ENCODE peak calls at places on chromosome 13, in eight cellular contexts. W is adrenal gland, S is suprapubic skin, N is HepG2, R is Peyer's patch, I is thyroid gland, G is IMR-90, Z is stomach. J is an unnamed sample.

GRCh38 chr13:95784891-95785290 is 108.0 kb downstream of the DNAJC3 start:
- DNase-seq in W (no peak), S (no peak), N (no peak), R (no peak), I (no peak), G (peak; percentile 49), Z (no peak), J (no peak)

GRCh38 chr13:98785968-98786367 is 33.5 kb upstream of the SLC15A1 start:
- DNase-seq in W (no peak), S (no peak), N (no peak), R (no peak), I (no peak), G (no peak), Z (no peak), J (no peak)

GRCh38 chr13:67094952-67095351 is 135.2 kb downstream of the PCDH9 start:
- DNase-seq in W (no peak), S (no peak), N (no peak), R (no peak), I (no peak), G (peak; percentile 12), Z (no peak), J (no peak)

GRCh38 chr13:105389373-105389772 is 1146.1 kb downstream of the EFNB2 start:
- DNase-seq in W (no peak), S (no peak), N (no peak), R (no peak), I (no peak), G (no peak), Z (no peak), J (no peak)

GRCh38 chr13:42883771-42884170 is 102.4 kb downstream of the FAM216B start:
- DNase-seq in W (peak; percentile 62), S (no peak), N (no peak), R (no peak), I (peak; percentile 16), G (peak; percentile 33), Z (no peak), J (no peak)

GRCh38 chr13:76350399-76350798 is 535.8 kb downstream of the KCTD12 start:
- DNase-seq in W (no peak), S (no peak), N (no peak), R (no peak), I (no peak), G (peak; percentile 16), Z (peak; percentile 52), J (no peak)

GRCh38 chr13:28448959-28449358 is 46.0 kb downstream of the FLT1 start:
- DNase-seq in W (no peak), S (no peak), N (no peak), R (no peak), I (no peak), G (no peak), Z (no peak), J (no peak)

GRCh38 chr13:75675421-75675820 is 39.3 kb downstream of the LMO7 start:
- DNase-seq in W (no peak), S (no peak), N (no peak), R (no peak), I (no peak), G (peak; percentile 31), Z (no peak), J (no peak)

DNA sequence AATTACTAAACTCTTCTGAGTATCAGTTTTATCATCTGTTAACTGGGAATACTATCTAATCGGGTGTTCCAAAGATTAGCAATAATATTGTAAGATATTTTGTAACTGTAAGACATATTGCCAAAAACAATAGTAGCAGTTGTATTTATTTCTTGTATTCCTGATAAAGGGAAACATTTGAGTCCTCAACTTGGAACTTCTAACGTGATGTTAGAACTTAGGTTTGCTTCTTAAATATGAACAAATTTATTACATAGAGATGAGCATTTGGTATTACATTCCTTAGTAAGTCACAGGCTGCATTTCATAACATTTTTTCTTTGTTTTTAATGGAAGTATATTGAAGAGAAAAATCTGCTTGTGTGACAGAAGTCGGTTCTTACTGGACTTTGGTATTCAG is 225.3 kb downstream of the NALCN start:
- DNase-seq in W (no peak), S (no peak), N (no peak), R (no peak), I (no peak), G (no peak), Z (no peak), J (no peak)
- H3K9me3 ChIP-seq in W (no peaks in the 10 kb centered on the region), S (no peaks in the 10 kb centered on the region), N (no peaks in the 10 kb centered on the region), R (no peaks in the 10 kb centered on the region), I (no peaks in the 10 kb centered on the region), G (no peaks in the 10 kb centered on the region), Z (no peaks in the 10 kb centered on the region), J (no peaks in the 10 kb centered on the region)

DNA sequence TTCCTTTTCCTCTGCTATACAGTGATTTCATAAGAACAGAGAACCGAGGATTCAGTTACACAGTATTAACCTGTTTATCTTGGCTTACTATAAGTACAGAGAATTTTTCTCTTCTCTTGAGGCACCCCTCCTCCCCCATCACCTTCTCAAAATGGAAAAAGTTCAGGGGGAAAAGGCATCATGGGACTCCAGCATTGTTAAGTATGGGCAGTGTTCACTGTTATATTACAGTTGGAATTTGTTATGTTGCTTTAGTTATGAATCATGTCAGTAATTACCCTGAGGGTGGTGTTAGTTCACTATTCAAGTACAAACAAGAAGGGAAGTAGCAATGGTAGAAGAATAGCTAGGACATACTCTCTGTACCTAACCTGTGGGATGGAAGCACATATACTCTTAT is 12.1 kb downstream of the LPAR6 start:
- DNase-seq in W (no peak), S (no peak), N (no peak), R (no peak), I (no peak), G (peak; percentile 46), Z (no peak), J (no peak)
- TF ChIP-seq CTCF in W (no peak), S (no peak), N (no peak), R (no peak), I (no peak), G (no peak), Z (no peak), J (no peak)

GRCh38 chr13:24007979-24008620 is 110.8 kb upstream of the C1QTNF9B start:
- DNase-seq in W (no peak), S (no peak), N (no peak), R (no peak), I (no peak), G (no peak), Z (no peak), J (no peak)
- TF ChIP-seq POLR2A in W (no peak), S (no peak), N (no peak), R (no peak), I (no peak), G (no peak), Z (no peak), J (no peak)

GRCh38 chr13:19089315-19089714 is 92.3 kb downstream of the TUBA3C start:
- DNase-seq in W (no peak), S (no peak), N (peak; percentile 9), R (no peak), I (no peak), G (no peak), Z (no peak), J (no peak)

GRCh38 chr13:19083340-19083739 is 98.3 kb downstream of the TUBA3C start:
- DNase-seq in W (no peak), S (no peak), N (no peak), R (no peak), I (no peak), G (no peak), Z (no peak), J (no peak)

GRCh38 chr13:19085876-19086275 is 95.7 kb downstream of the TUBA3C start:
- DNase-seq in W (no peak), S (no peak), N (no peak), R (no peak), I (no peak), G (no peak), Z (no peak), J (no peak)

GRCh38 chr13:19088416-19088815 is 93.2 kb downstream of the TUBA3C start:
- DNase-seq in W (no peak), S (no peak), N (no peak), R (no peak), I (no peak), G (no peak), Z (no peak), J (no peak)

GRCh38 chr13:19085258-19085657 is 96.4 kb downstream of the TUBA3C start:
- DNase-seq in W (no peak), S (no peak), N (no peak), R (no peak), I (no peak), G (no peak), Z (no peak), J (no peak)
- H3K9me3 ChIP-seq in W (no peaks in the 10 kb centered on the region), S (no peaks in the 10 kb centered on the region), N (peaks cover 9% of the 10 kb centered on the region), R (no peaks in the 10 kb centered on the region), I (no peaks in the 10 kb centered on the region), G (peaks cover 46% of the 10 kb centered on the region), Z (peaks cover 26% of the 10 kb centered on the region), J (no peaks in the 10 kb centered on the region)

GRCh38 chr13:51583875-51584730 is at the start of gene WDFY2:
- DNase-seq in W (peak; percentile 100), S (peak; percentile 100), N (peak; percentile 99), R (peak; percentile 100), I (peak; percentile 100), G (peak; percentile 100), Z (peak; percentile 99), J (peak; percentile 100)
- TF ChIP-seq CTCF in W (peak; percentile 41), S (no peak), N (peak; percentile 64), R (no peak), I (no peak), G (peak; percentile 31), Z (peak; percentile 41), J (peak; percentile 20)

DNA sequence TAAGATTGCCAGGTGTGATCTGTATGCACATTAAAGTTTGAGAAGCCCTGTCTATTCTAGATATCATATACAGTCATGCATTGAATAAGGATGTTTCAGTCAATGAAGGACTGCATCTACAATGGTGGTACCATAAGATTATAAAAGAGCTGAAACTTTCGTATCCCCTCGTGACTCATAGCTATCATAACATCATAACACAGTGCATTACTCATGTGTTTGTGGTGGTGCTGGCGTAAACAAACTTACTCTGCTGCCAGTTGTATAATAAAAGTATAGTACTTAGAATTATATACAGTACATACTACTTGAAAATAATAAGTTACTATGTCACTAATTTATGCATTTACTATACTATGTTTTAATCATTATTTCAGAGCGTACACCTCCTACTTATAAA is 489.3 kb downstream of the GPC6 start:
- DNase-seq in W (no peak), S (no peak), N (no peak), R (no peak), I (no peak), G (peak; percentile 59), Z (no peak), J (no peak)
- TF ChIP-seq POLR2A in W (no peak), S (no peak), N (no peak), R (no peak), I (no peak), G (no peak), Z (no peak), J (no peak)

GRCh38 chr13:113963376-113963775 is 10.5 kb downstream of the C13orf46 start:
- DNase-seq in W (no peak), S (peak; percentile 39), N (no peak), R (no peak), I (no peak), G (no peak), Z (no peak), J (no peak)
- H3K9me3 ChIP-seq in W (no peaks in the 10 kb centered on the region), S (no peaks in the 10 kb centered on the region), N (peaks cover 31% of the 10 kb centered on the region), R (no peaks in the 10 kb centered on the region), I (no peaks in the 10 kb centered on the region), G (peaks cover 11% of the 10 kb centered on the region), Z (no peaks in the 10 kb centered on the region), J (no peaks in the 10 kb centered on the region)